ENCODE peak calls at places on chromosomes 7 and 10, in ten cellular contexts. X is stimulated activated CD8-positive, alpha-beta memory T cell treated with anti-CD3 and anti-CD28 coated beads, Interleukin-15, amount 100 ng/mL, for 24 hours; L is posterior cingulate gyrus; F is GM20000; H is osteocyte; Y is stimulated activated CD4-positive, alpha-beta T cell treated with anti-CD3 and anti-CD28 coated beads, Interleukin-15, amount 100 ng/mL, for 1 hour; P is AG04450; M is astrocyte of the hippocampus; G is DMS153; A is Calu3. R is an unnamed sample.

GRCh38 chr10:61759751-61760150 is 97.0 kb downstream of the CABCOCO1 start:
- DNase-seq in X (no peak), L (no peak), F (no peak), H (no peak), Y (no peak), P (no peak), M (no peak), G (no peak), A (no peak), R (no peak)

GRCh38 chr7:102991540-102992214 is 78.9 kb downstream of the LRRC17 start:
- DNase-seq in X (no peak), L (no peak), F (no peak), H (no peak), Y (no peak), P (peak), M (peak), G (peak), A (peak), R (no peak)

GRCh38 chr7:81527651-81528050 is 242.2 kb downstream of the HGF start:
- DNase-seq in X (no peak), L (no peak), F (no peak), H (no peak), Y (no peak), P (no peak), M (no peak), G (no peak), A (no peak), R (no peak)

GRCh38 chr10:15420858-15421257 is 49.8 kb upstream of the FAM171A1 start:
- DNase-seq in X (no peak), L (no peak), F (no peak), H (no peak), Y (no peak), P (no peak), M (no peak), G (no peak), A (no peak), R (no peak)

GRCh38 chr7:139741813-139742344 is 35.9 kb downstream of the HIPK2 start:
- DNase-seq in X (no peak), L (no peak), F (no peak), H (no peak), Y (no peak), P (no peak), M (no peak), G (no peak), A (no peak), R (no peak)

GRCh38 chr7:74288034-74288881 is 949 bp upstream of the CLIP2 start:
- DNase-seq in X (no peak), L (no peak), F (no peak), H (no peak), Y (no peak), P (no peak), M (peak), G (no peak), A (peak), R (no peak)

GRCh38 chr10:89224697-89225443 is 17.8 kb upstream of the CH25H start:
- DNase-seq in X (no peak), L (peak), F (no peak), H (no peak), Y (no peak), P (no peak), M (peak), G (no peak), A (no peak), R (no peak)

GRCh38 chr10:131485732-131486131 is 174.2 kb upstream of the TCERG1L start:
- DNase-seq in X (no peak), L (no peak), F (no peak), H (no peak), Y (no peak), P (no peak), M (no peak), G (no peak), A (no peak), R (no peak)

GRCh38 chr10:119466076-119466475 is 76.4 kb downstream of the RGS10 start:
- DNase-seq in X (no peak), L (no peak), F (no peak), H (no peak), Y (no peak), P (no peak), M (no peak), G (no peak), A (no peak), R (no peak)

GRCh38 chr10:95221124-95221523 is 27.1 kb downstream of the ACSM6 start:
- DNase-seq in X (no peak), L (no peak), F (no peak), H (no peak), Y (no peak), P (no peak), M (peak), G (no peak), A (no peak), R (peak)

GRCh38 chr7:2024227-2024918 is 208.4 kb downstream of the MAD1L1 start:
- DNase-seq in X (no peak), L (no peak), F (no peak), H (no peak), Y (no peak), P (no peak), M (peak), G (no peak), A (no peak), R (no peak)

GRCh38 chr7:33744293-33744692 is 161.0 kb upstream of the BMPER start:
- DNase-seq in X (no peak), L (no peak), F (peak), H (no peak), Y (no peak), P (no peak), M (no peak), G (peak), A (no peak), R (no peak)

GRCh38 chr7:158394936-158395335 is 192.7 kb downstream of the PTPRN2 start:
- DNase-seq in X (peak), L (peak), F (no peak), H (no peak), Y (peak), P (no peak), M (peak), G (no peak), A (peak), R (peak)

GRCh38 chr10:85604884-85605283 is 761.7 kb downstream of the GRID1 start:
- DNase-seq in X (no peak), L (no peak), F (no peak), H (peak), Y (no peak), P (no peak), M (no peak), G (no peak), A (no peak), R (no peak)

R was measured in WTC11.